ENCODE peak calls at places on chromosomes 7 and 10, in six cellular contexts. P is GM23338, T is A549, M is ovary, F is tibial artery, E is keratinocyte. C is an unnamed sample. For H3K4me1, the result is how much of the 10 kb centered on the place peaks cover.

GRCh38 chr10:44030132-44030531 is 354.8 kb downstream of the CXCL12 start:
- DNase-seq in E (no peak), M (no peak), P (peak), F (no peak), T (no peak), C (peak)

GRCh38 chr10:62639139-62639538 is 165.4 kb upstream of the ADO start:
- DNase-seq in P (no peak), M (no peak), E (no peak), T (no peak), F (no peak), C (no peak)

GRCh38 chr10:59741048-59741447 is 12.2 kb downstream of the MRLN start:
- DNase-seq in T (no peak), M (no peak), P (no peak), E (no peak), F (no peak), C (no peak)

GRCh38 chr7:157250605-157251228 is 86.1 kb upstream of the DNAJB6 start:
- DNase-seq in P (peak), M (no peak), F (no peak), E (no peak), T (peak), C (peak)

GRCh38 chr10:98470850-98471249 is 24.1 kb upstream of the HPS1 start:
- DNase-seq in E (no peak), F (no peak), M (no peak), P (no peak), T (no peak), C (no peak)

GRCh38 chr10:102677736-102678354 is 33.6 kb downstream of the TRIM8 start:
- DNase-seq in P (no peak), E (no peak), F (no peak), T (no peak), M (peak), C (no peak)

GRCh38 chr7:28433604-28434254 is 21.4 kb downstream of the CREB5 start:
- DNase-seq in P (peak), E (no peak), T (no peak), F (peak), M (peak), C (no peak)

GRCh38 chr7:116161733-116162132 is 48.6 kb upstream of the TES start:
- DNase-seq in T (no peak), E (no peak), F (no peak), M (no peak), P (peak), C (no peak)

GRCh38 chr7:27165655-27166474 is 528 bp upstream of the HOXA9 start:
- DNase-seq in T (no peak), P (peak), F (no peak), E (no peak), M (no peak), C (peak)

GRCh38 chr7:131370523-131370968 is 42.9 kb downstream of the MKLN1 start:
- DNase-seq in P (peak), E (no peak), F (no peak), M (no peak), T (no peak), C (peak)

GRCh38 chr10:108439397-108439796 is 1274.9 kb upstream of the SORCS1 start:
- DNase-seq in M (no peak), E (no peak), F (no peak), T (no peak), P (no peak), C (no peak)

GRCh38 chr7:45089314-45089891 is 634 bp upstream of the NACAD start:
- DNase-seq in T (peak), M (peak), E (no peak), P (peak), F (no peak), C (peak)

GRCh38 chr10:21689881-21690280 is 155.8 kb downstream of the MLLT10 start:
- DNase-seq in T (no peak), E (no peak), M (no peak), P (no peak), F (no peak), C (no peak)

GRCh38 chr10:123523833-123524232 is 142.3 kb upstream of the GPR26 start:
- DNase-seq in T (no peak), F (no peak), M (no peak), P (no peak), E (no peak), C (no peak)

GRCh38 chr7:97733276-97734206 is 1.7 kb downstream of the TAC1 start:
- DNase-seq in T (no peak), P (peak), E (no peak), M (no peak), F (no peak), C (no peak)

GRCh38 chr7:3200504-3200903 is 100.5 kb upstream of the SDK1 start:
- DNase-seq in F (no peak), P (peak), M (no peak), T (peak), E (no peak), C (no peak)

GRCh38 chr7:30930621-30931020 is 19.0 kb downstream of the AQP1 start:
- DNase-seq in F (no peak), E (no peak), P (no peak), M (peak), T (no peak), C (no peak)

GRCh38 chr10:83680470-83680891 is 458.8 kb upstream of the GHITM start:
- DNase-seq in F (no peak), M (no peak), E (no peak), T (no peak), P (no peak), C (no peak)

GRCh38 chr10:75845538-75845937 is 414.1 kb downstream of the LRMDA start:
- DNase-seq in E (no peak), F (no peak), P (peak), M (no peak), T (no peak), C (no peak)

GRCh38 chr7:69840248-69840647 is 242.0 kb downstream of the AUTS2 start:
- DNase-seq in P (no peak), E (no peak), T (no peak), F (no peak), M (no peak), C (no peak)

GRCh38 chr7:111098011-111098925 is 7.3 kb downstream of the LRRN3 start:
- DNase-seq in F (no peak), E (no peak), M (peak), P (peak), T (no peak), C (peak)

GRCh38 chr10:4073912-4074311 is 288.9 kb upstream of the KLF6 start:
- DNase-seq in T (no peak), P (no peak), E (no peak), F (peak), M (no peak), C (no peak)

GRCh38 chr7:149820622-149821190 is 17.5 kb upstream of the ZNF862 start:
- DNase-seq in M (no peak), E (no peak), P (no peak), F (no peak), T (no peak), C (no peak)

GRCh38 chr7:24717694-24718320 is 39.5 kb downstream of the GSDME start:
- DNase-seq in T (no peak), P (no peak), M (no peak), E (no peak), F (no peak), C (no peak)

GRCh38 chr10:113985342-113985844 is 58.3 kb upstream of the ADRB1 start:
- DNase-seq in T (no peak), P (no peak), M (no peak), F (no peak), E (no peak), C (no peak)

GRCh38 chr7:7177044-7177517 is 5.3 kb upstream of the C1GALT1 start:
- DNase-seq in E (peak), T (peak), F (no peak), P (peak), M (no peak), C (no peak)

GRCh38 chr7:41732279-41733062 is 29.6 kb upstream of the INHBA start:
- DNase-seq in M (no peak), F (no peak), T (no peak), P (peak), E (no peak), C (no peak)

GRCh38 chr7:87113077-87113476 is 39.2 kb upstream of the DMTF1 start:
- DNase-seq in P (no peak), T (no peak), M (no peak), E (no peak), F (no peak), C (no peak)

GRCh38 chr7:114086491-114086905 is 167.7 kb upstream of the PPP1R3A start:
- DNase-seq in E (no peak), F (peak), P (peak), T (no peak), M (peak), C (no peak)
- H3K4me3 ChIP-seq in E (peak), F (peak), P (peak), T (peak), M (peak), C (peak)

DNA sequence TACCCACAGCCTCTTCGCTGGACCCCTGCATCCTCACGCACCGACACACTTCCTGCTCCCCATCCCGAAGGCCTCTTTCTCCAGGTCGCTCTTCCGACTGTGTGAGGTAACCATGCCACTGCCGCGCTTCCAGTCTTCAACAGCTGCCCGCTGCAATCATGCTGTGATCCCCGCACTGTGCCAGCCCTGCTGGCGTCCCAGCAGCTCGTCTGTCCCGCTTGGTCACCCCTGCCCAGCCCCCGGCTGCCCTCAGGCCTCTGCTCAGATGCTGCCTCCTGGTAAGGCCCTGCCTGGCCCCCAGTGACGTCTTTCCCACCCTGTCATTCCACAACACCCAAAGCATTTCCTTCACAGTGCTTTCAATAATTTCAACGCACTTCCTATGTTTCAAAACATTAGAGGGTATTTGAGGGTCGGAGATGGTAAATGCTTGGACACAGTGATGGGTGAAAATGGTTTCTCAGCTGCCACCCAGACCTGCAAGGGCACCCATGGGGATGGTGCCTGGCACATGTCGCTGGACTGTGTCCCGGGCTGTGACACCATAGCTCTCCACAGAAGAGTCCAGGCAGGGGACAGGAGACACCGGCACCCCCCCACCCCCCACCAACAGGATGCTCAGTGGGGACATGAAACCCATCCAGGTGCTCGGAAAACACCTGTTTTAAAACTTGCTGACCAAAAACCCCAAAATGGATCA is 125.2 kb downstream of the MAD1L1 start:
- DNase-seq in F (no peak), M (no peak), P (no peak), T (no peak), E (no peak), C (no peak)
- H3K4me1 ChIP-seq in F (under half), M (under half), P (under half), T (under half), E (under half), C (under half)

DNA sequence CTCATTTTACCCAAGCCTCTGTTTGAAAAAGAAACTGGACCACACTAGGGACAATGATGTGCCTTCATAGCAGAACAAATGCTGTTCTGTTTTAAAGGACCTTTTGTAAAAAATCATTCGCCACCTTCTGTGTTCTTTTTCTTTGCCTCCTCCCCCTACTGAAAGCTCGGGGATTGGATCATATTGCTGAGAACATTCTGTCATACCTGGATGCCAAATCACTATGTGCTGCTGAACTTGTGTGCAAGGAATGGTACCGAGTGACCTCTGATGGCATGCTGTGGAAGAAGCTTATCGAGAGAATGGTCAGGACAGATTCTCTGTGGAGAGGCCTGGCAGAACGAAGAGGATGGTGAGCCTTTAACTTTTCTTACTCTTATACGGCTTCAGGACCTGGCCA is 62.2 kb downstream of the POLL start:
- DNase-seq in M (no peak), P (no peak), E (no peak), F (no peak), T (no peak), C (no peak)
- H3K4me3 ChIP-seq in M (no peak), P (no peak), E (no peak), F (no peak), T (no peak), C (no peak)

GRCh38 chr10:11147723-11148122 is 130.1 kb downstream of the CELF2 start:
- DNase-seq in E (no peak), F (no peak), P (peak), T (no peak), M (no peak), C (no peak)
- H3K4me1 ChIP-seq in E (under half), F (under half), P (half or more), T (under half), M (under half), C (half or more)

DNA sequence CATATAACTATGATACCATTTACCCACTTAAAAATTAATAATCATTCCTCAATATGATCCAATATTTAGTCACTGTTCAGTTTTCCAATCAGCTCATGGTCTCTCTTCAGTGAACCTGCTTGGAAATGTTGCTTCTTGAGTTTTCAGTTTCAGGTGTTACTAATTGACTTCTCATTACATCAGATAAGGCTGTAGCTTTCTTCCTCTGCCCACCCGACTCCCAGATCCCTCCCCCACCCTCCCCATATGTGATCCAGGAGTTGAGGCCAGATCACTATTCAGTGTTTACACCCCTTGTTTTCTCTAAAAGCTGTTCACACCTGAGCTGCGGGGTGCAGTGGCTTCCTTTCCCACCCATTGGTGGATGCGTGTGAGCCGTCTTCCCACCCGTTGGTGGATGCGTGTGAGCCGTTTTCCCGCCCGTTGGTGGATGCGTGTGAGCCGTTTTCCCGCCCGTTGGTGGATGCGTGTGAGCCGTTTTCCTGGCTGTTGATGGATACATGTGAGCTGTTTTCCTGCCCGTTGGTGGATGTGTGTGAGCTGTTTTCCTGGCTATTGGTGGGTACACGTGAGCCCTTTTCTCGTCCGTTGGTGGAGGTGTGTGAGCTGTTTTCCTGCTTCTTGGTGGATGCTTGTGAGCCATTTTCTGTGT is 3.2 kb upstream of the MTG1 start:
- DNase-seq in P (no peak), T (no peak), E (no peak), M (no peak), F (no peak), C (no peak)
- H3K4me3 ChIP-seq in P (no peak), T (no peak), E (no peak), M (no peak), F (no peak), C (no peak)

DNA sequence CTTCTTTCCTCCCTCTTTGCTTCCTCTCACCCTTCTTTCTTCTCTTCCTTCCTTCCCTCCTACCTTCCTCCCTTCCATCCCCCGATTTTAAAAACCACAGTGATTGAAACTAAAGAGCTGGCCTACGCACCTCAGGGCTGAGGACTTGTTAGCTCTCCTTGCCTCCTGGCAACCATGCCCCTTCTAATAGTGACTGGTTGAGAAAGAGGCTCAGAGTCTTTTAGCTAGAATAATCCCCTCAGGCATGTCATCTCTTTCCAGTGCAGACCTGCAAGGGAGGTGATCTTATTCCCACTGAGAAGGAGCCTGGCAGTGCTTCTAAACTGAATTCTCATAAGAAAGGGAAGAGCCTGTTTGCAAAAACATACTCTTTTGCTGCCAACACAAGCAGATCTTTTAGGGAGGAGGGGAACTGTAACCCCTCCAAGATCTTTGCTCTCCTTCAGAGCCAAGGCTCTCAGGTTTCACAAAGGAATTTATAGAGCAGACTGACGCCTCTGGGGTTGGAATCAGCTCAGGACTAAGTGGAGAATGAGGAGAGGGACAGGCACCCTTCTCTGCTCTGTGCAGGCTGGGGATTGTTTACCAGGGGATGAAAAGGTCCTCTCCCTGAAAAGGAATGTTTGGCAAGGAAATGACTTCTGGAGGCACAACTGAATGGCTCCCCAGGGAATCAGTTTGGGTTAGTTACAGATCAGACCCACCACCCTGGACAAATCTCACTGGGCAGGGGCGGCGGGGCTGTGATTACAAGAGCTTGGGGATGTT is 9.4 kb upstream of the ANKRD1 start:
- DNase-seq in M (no peak), P (peak), E (no peak), F (no peak), T (peak), C (no peak)
- H3K4me1 ChIP-seq in M (under half), P (under half), E (under half), F (under half), T (under half), C (under half)

GRCh38 chr7:102273749-102274712 is 12.6 kb upstream of the SH2B2 start:
- DNase-seq in T (peak), E (peak), M (no peak), F (no peak), P (no peak), C (no peak)
- H3K4me3 ChIP-seq in T (peak), E (no peak), M (no peak), F (no peak), P (no peak), C (no peak)

C was measured in naive thymus-derived CD4-positive, alpha-beta T cell.